ENCODE peak calls at places on chromosomes 5 and 9, in eight cellular contexts. One of them, this sample, is unnamed.

GRCh38 chr5:69415584-69415958 is 655 bp downstream of the MARVELD2 start:
- DNase-seq in prostate gland: peak
- DNase-seq in colonic mucosa: peak
- DNase-seq in endodermal cell: peak
- DNase-seq in coronary artery: no peak
- DNase-seq in stomach: peak
- DNase-seq in left ventricle myocardium inferior: no peak
- DNase-seq in fibroblast of mammary gland: no peak
- DNase-seq in this sample: no peak

GRCh38 chr5:149510136-149510535 is 41.1 kb downstream of the CSNK1A1 start:
- DNase-seq in stomach: no peak
- DNase-seq in prostate gland: no peak
- DNase-seq in fibroblast of mammary gland: no peak
- DNase-seq in left ventricle myocardium inferior: no peak
- DNase-seq in endodermal cell: no peak
- DNase-seq in colonic mucosa: no peak
- DNase-seq in coronary artery: no peak
- DNase-seq in this sample: no peak

GRCh38 chr5:56512314-56512996 is 279.3 kb upstream of the ANKRD55 start:
- DNase-seq in left ventricle myocardium inferior: peak
- DNase-seq in colonic mucosa: no peak
- DNase-seq in stomach: no peak
- DNase-seq in endodermal cell: no peak
- DNase-seq in coronary artery: peak
- DNase-seq in fibroblast of mammary gland: peak
- DNase-seq in prostate gland: no peak
- DNase-seq in this sample: no peak

GRCh38 chr9:6153425-6153824 is 62.2 kb upstream of the IL33 start:
- DNase-seq in prostate gland: no peak
- DNase-seq in coronary artery: no peak
- DNase-seq in endodermal cell: no peak
- DNase-seq in left ventricle myocardium inferior: no peak
- DNase-seq in stomach: no peak
- DNase-seq in colonic mucosa: no peak
- DNase-seq in fibroblast of mammary gland: peak
- DNase-seq in this sample: no peak

GRCh38 chr5:67435007-67435406 is 238.4 kb upstream of the CD180 start:
- DNase-seq in fibroblast of mammary gland: peak
- DNase-seq in colonic mucosa: no peak
- DNase-seq in left ventricle myocardium inferior: no peak
- DNase-seq in endodermal cell: no peak
- DNase-seq in coronary artery: no peak
- DNase-seq in stomach: no peak
- DNase-seq in prostate gland: no peak
- DNase-seq in this sample: no peak

GRCh38 chr9:110950041-110950645 is 88.1 kb downstream of the LPAR1 start:
- DNase-seq in left ventricle myocardium inferior: no peak
- DNase-seq in stomach: no peak
- DNase-seq in colonic mucosa: no peak
- DNase-seq in prostate gland: no peak
- DNase-seq in fibroblast of mammary gland: peak
- DNase-seq in coronary artery: no peak
- DNase-seq in endodermal cell: no peak
- DNase-seq in this sample: no peak

GRCh38 chr5:84445049-84445685 is 60.5 kb upstream of the EDIL3 start:
- DNase-seq in endodermal cell: no peak
- DNase-seq in left ventricle myocardium inferior: no peak
- DNase-seq in colonic mucosa: no peak
- DNase-seq in coronary artery: no peak
- DNase-seq in prostate gland: no peak
- DNase-seq in fibroblast of mammary gland: no peak
- DNase-seq in stomach: no peak
- DNase-seq in this sample: no peak

GRCh38 chr9:5718296-5719032 is 89.6 kb downstream of the RIC1 start:
- DNase-seq in left ventricle myocardium inferior: no peak
- DNase-seq in endodermal cell: no peak
- DNase-seq in prostate gland: no peak
- DNase-seq in coronary artery: no peak
- DNase-seq in colonic mucosa: no peak
- DNase-seq in fibroblast of mammary gland: peak
- DNase-seq in stomach: no peak
- DNase-seq in this sample: no peak

GRCh38 chr5:111668713-111669112 is 88.3 kb downstream of the NREP start:
- DNase-seq in left ventricle myocardium inferior: no peak
- DNase-seq in endodermal cell: no peak
- DNase-seq in fibroblast of mammary gland: peak
- DNase-seq in colonic mucosa: no peak
- DNase-seq in prostate gland: no peak
- DNase-seq in stomach: no peak
- DNase-seq in coronary artery: no peak
- DNase-seq in this sample: no peak

GRCh38 chr9:108869092-108869725 is 7.1 kb downstream of the ACTL7A start:
- DNase-seq in coronary artery: no peak
- DNase-seq in prostate gland: no peak
- DNase-seq in stomach: no peak
- DNase-seq in colonic mucosa: no peak
- DNase-seq in endodermal cell: no peak
- DNase-seq in left ventricle myocardium inferior: no peak
- DNase-seq in fibroblast of mammary gland: peak
- DNase-seq in this sample: no peak

GRCh38 chr5:38681966-38682365 is 125.5 kb upstream of the LIFR start:
- DNase-seq in fibroblast of mammary gland: no peak
- DNase-seq in endodermal cell: no peak
- DNase-seq in coronary artery: no peak
- DNase-seq in colonic mucosa: no peak
- DNase-seq in left ventricle myocardium inferior: no peak
- DNase-seq in prostate gland: no peak
- DNase-seq in stomach: no peak
- DNase-seq in this sample: no peak

GRCh38 chr5:38678079-38678478 is 121.6 kb upstream of the LIFR start:
- DNase-seq in fibroblast of mammary gland: no peak
- DNase-seq in prostate gland: no peak
- DNase-seq in colonic mucosa: no peak
- DNase-seq in left ventricle myocardium inferior: no peak
- DNase-seq in endodermal cell: no peak
- DNase-seq in coronary artery: no peak
- DNase-seq in stomach: no peak
- DNase-seq in this sample: no peak

GRCh38 chr5:38677611-38678010 is 121.2 kb upstream of the LIFR start:
- DNase-seq in endodermal cell: no peak
- DNase-seq in stomach: no peak
- DNase-seq in prostate gland: no peak
- DNase-seq in coronary artery: no peak
- DNase-seq in fibroblast of mammary gland: no peak
- DNase-seq in left ventricle myocardium inferior: no peak
- DNase-seq in colonic mucosa: no peak
- DNase-seq in this sample: no peak

GRCh38 chr5:38680094-38680765 is 123.8 kb upstream of the LIFR start:
- DNase-seq in left ventricle myocardium inferior: no peak
- DNase-seq in coronary artery: no peak
- DNase-seq in colonic mucosa: no peak
- DNase-seq in stomach: no peak
- DNase-seq in fibroblast of mammary gland: no peak
- DNase-seq in endodermal cell: no peak
- DNase-seq in prostate gland: no peak
- DNase-seq in this sample: no peak

DNA sequence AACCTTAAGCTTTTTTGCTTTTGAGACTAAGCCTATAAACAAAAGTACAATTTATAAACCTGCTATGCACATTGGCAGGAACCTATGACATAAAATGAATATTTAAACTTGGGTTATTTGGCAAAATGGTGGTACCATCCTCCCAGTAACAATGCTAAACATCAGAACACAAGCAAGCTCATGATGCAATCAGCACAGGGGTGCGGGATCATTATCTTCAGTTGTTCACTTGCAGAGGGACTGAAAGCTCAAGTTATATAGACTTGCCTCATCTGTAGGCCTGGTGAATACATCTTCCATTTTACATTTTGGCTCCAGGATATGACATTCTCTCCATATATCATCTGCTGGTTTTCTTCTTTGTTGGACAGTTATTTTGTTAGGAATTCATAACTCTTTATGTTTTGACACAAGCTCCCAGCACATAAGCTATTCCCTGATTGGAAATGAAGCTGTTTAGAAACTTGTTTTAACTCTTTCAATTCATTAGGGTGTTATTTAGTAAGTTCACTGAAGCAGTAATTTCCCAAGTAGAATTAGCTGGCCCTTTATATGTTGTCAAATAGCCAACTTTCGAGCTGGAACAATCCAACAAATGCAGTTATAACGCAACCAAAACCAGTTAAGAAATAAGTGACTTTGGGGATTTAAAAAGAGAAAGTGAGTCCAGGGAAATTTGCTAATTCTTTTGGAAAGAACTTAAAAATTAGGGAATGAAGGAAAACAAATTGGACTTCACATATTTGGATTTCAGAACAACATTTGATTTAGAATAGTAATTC is 124.8 kb upstream of the LIFR start:
- DNase-seq in stomach: no peak
- DNase-seq in endodermal cell: no peak
- DNase-seq in coronary artery: no peak
- DNase-seq in fibroblast of mammary gland: peak
- DNase-seq in prostate gland: no peak
- DNase-seq in left ventricle myocardium inferior: no peak
- DNase-seq in colonic mucosa: no peak
- DNase-seq in this sample: no peak
- TF ChIP-seq CTCF in stomach: no peak
- TF ChIP-seq CTCF in endodermal cell: no peak
- TF ChIP-seq CTCF in coronary artery: no peak
- TF ChIP-seq CTCF in fibroblast of mammary gland: no peak
- TF ChIP-seq CTCF in prostate gland: no peak
- TF ChIP-seq CTCF in left ventricle myocardium inferior: no peak
- TF ChIP-seq CTCF in colonic mucosa: no peak
- TF ChIP-seq CTCF in this sample: no peak

GRCh38 chr5:139296198-139296597 is 2.7 kb downstream of the MATR3 start:
- DNase-seq in colonic mucosa: no peak
- DNase-seq in stomach: no peak
- DNase-seq in fibroblast of mammary gland: no peak
- DNase-seq in coronary artery: no peak
- DNase-seq in left ventricle myocardium inferior: no peak
- DNase-seq in endodermal cell: no peak
- DNase-seq in prostate gland: no peak
- DNase-seq in this sample: no peak
- H3K4me3 ChIP-seq in colonic mucosa: peak
- H3K4me3 ChIP-seq in stomach: no peak
- H3K4me3 ChIP-seq in fibroblast of mammary gland: no peak
- H3K4me3 ChIP-seq in coronary artery: peak
- H3K4me3 ChIP-seq in left ventricle myocardium inferior: peak
- H3K4me3 ChIP-seq in endodermal cell: peak
- H3K4me3 ChIP-seq in prostate gland: no peak
- H3K4me3 ChIP-seq in this sample: peak

GRCh38 chr9:89869774-89870173 is 265.0 kb downstream of the GADD45G start:
- DNase-seq in fibroblast of mammary gland: no peak
- DNase-seq in left ventricle myocardium inferior: no peak
- DNase-seq in colonic mucosa: no peak
- DNase-seq in endodermal cell: no peak
- DNase-seq in stomach: no peak
- DNase-seq in coronary artery: no peak
- DNase-seq in prostate gland: no peak
- DNase-seq in this sample: no peak
- TF ChIP-seq CTCF in fibroblast of mammary gland: no peak
- TF ChIP-seq CTCF in left ventricle myocardium inferior: no peak
- TF ChIP-seq CTCF in colonic mucosa: no peak
- TF ChIP-seq CTCF in endodermal cell: peak
- TF ChIP-seq CTCF in stomach: no peak
- TF ChIP-seq CTCF in coronary artery: no peak
- TF ChIP-seq CTCF in prostate gland: no peak
- TF ChIP-seq CTCF in this sample: no peak

GRCh38 chr5:176610430-176610763 is 441 bp upstream of the GPRIN1 start:
- DNase-seq in coronary artery: no peak
- DNase-seq in left ventricle myocardium inferior: no peak
- DNase-seq in fibroblast of mammary gland: no peak
- DNase-seq in stomach: no peak
- DNase-seq in endodermal cell: no peak
- DNase-seq in prostate gland: no peak
- DNase-seq in colonic mucosa: no peak
- DNase-seq in this sample: no peak
- H3K4me3 ChIP-seq in coronary artery: peak
- H3K4me3 ChIP-seq in left ventricle myocardium inferior: peak
- H3K4me3 ChIP-seq in fibroblast of mammary gland: peak
- H3K4me3 ChIP-seq in stomach: peak
- H3K4me3 ChIP-seq in endodermal cell: peak
- H3K4me3 ChIP-seq in prostate gland: peak
- H3K4me3 ChIP-seq in colonic mucosa: peak
- H3K4me3 ChIP-seq in this sample: peak

GRCh38 chr5:140882591-140882899 is 621 bp downstream of the PCDHA13 start:
- DNase-seq in colonic mucosa: no peak
- DNase-seq in coronary artery: no peak
- DNase-seq in left ventricle myocardium inferior: no peak
- DNase-seq in stomach: no peak
- DNase-seq in fibroblast of mammary gland: peak
- DNase-seq in prostate gland: no peak
- DNase-seq in endodermal cell: peak
- DNase-seq in this sample: no peak
- TF ChIP-seq CTCF in colonic mucosa: no peak
- TF ChIP-seq CTCF in coronary artery: no peak
- TF ChIP-seq CTCF in left ventricle myocardium inferior: no peak
- TF ChIP-seq CTCF in stomach: no peak
- TF ChIP-seq CTCF in fibroblast of mammary gland: no peak
- TF ChIP-seq CTCF in prostate gland: no peak
- TF ChIP-seq CTCF in endodermal cell: peak
- TF ChIP-seq CTCF in this sample: no peak

DNA sequence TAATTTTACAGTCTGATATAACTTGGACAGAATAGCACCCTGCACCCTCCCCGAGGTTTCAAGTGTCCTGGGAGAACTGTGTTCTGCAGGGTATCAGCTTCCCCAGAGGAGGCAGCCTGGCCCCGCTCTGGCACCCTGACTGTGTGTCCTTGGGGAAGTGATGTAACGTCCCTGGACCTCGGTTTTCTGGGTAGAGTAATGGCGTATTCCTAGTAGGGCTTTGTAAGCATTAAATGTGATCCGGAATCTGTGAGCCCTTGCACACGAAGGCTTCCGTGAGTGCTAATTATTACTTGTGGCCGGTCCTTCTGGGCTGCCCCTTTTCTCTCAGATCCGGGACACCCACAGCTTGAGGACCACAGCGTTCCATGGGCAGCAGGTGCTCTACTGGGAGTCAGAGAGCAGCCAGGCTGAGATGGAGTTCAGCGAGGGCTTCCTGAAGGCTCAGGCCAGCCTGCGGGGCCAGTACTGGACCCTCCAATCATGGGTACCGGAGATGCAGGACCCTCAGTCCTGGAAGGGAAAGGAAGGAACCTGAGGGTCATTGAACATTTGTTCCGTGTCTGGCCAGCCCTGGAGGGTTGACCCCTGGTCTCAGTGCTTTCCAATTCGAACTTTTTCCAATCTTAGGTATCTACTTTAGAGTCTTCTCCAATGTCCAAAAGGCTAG is 1.0 kb upstream of the CACFD1 start:
- DNase-seq in stomach: no peak
- DNase-seq in fibroblast of mammary gland: no peak
- DNase-seq in prostate gland: no peak
- DNase-seq in left ventricle myocardium inferior: no peak
- DNase-seq in endodermal cell: no peak
- DNase-seq in coronary artery: no peak
- DNase-seq in colonic mucosa: no peak
- DNase-seq in this sample: no peak
- H3K4me3 ChIP-seq in stomach: peak
- H3K4me3 ChIP-seq in fibroblast of mammary gland: no peak
- H3K4me3 ChIP-seq in prostate gland: no peak
- H3K4me3 ChIP-seq in left ventricle myocardium inferior: peak
- H3K4me3 ChIP-seq in endodermal cell: peak
- H3K4me3 ChIP-seq in coronary artery: peak
- H3K4me3 ChIP-seq in colonic mucosa: peak
- H3K4me3 ChIP-seq in this sample: peak